ENCODE peak calls at places on chromosome 2, in five cellular contexts. W is MM.1S, X is ascending aorta, A is mucosa of descending colon, Y is OCI-LY7. S is an unnamed sample.
A peak's percentile ranks its signal among the peaks of the same experiment; 100 is the strongest.

GRCh38 chr2:178072383-178073301 is at the start of gene PDE11A:
- DNase-seq in W (peak; percentile 43), A (peak; percentile 91), X (peak; percentile 92), Y (no peak), S (peak; percentile 93)

GRCh38 chr2:241272298-241272721 is 43.2 kb downstream of the HDLBP start:
- DNase-seq in A (peak; percentile 40), Y (no peak), W (peak; percentile 28), X (peak; percentile 71), S (peak; percentile 61)

GRCh38 chr2:217437289-217437688 is 565.5 kb downstream of the TNS1 start:
- DNase-seq in A (no peak), Y (no peak), W (no peak), X (no peak), S (no peak)

GRCh38 chr2:176755537-176756135 is 457.0 kb upstream of the HNRNPA3 start:
- DNase-seq in X (no peak), A (no peak), W (no peak), Y (no peak), S (no peak)

GRCh38 chr2:63047534-63048281 is 2.9 kb upstream of the OTX1 start:
- DNase-seq in X (no peak), Y (no peak), W (no peak), A (no peak), S (no peak)

GRCh38 chr2:73993376-73993775 is 8.7 kb downstream of the TET3 start:
- DNase-seq in W (no peak), Y (no peak), A (no peak), X (no peak), S (no peak)

GRCh38 chr2:215505044-215505786 is 69.3 kb upstream of the FN1 start:
- DNase-seq in X (no peak), W (no peak), A (peak; percentile 44), Y (no peak), S (no peak)

GRCh38 chr2:40348665-40349064 is 103.2 kb downstream of the SLC8A1 start:
- DNase-seq in W (no peak), X (no peak), Y (no peak), A (no peak), S (no peak)

GRCh38 chr2:225512873-225513580 is 113.5 kb downstream of the NYAP2 start:
- DNase-seq in W (no peak), Y (no peak), A (no peak), X (no peak), S (no peak)

GRCh38 chr2:207163815-207164747 is 1.7 kb downstream of the KLF7 start:
- DNase-seq in Y (no peak), W (peak; percentile 28), X (peak; percentile 86), A (peak; percentile 38), S (peak; percentile 76)

GRCh38 chr2:38244306-38244705 is 132.8 kb downstream of the ATL2 start:
- DNase-seq in W (no peak), Y (no peak), X (no peak), A (no peak), S (no peak)

GRCh38 chr2:161586517-161587167 is 37.6 kb upstream of the SLC4A10 start:
- DNase-seq in Y (peak; percentile 26), A (no peak), X (no peak), W (no peak), S (no peak)

GRCh38 chr2:2114745-2115245 is 216.3 kb downstream of the MYT1L start:
- DNase-seq in W (no peak), A (no peak), Y (no peak), X (no peak), S (no peak)

GRCh38 chr2:240595381-240596079 is 9.0 kb downstream of the CAPN10 start:
- DNase-seq in Y (peak; percentile 43), X (peak; percentile 63), W (no peak), A (no peak), S (peak; percentile 53)

GRCh38 chr2:219022616-219023015 is 18.7 kb downstream of the CFAP65 start:
- DNase-seq in Y (no peak), X (no peak), W (no peak), A (no peak), S (no peak)

GRCh38 chr2:219022041-219022440 is 19.3 kb downstream of the CFAP65 start:
- DNase-seq in W (no peak), Y (no peak), A (no peak), X (no peak), S (no peak)

GRCh38 chr2:219023045-219023605 is 18.2 kb downstream of the CFAP65 start:
- DNase-seq in W (no peak), A (no peak), Y (no peak), X (no peak), S (peak; percentile 25)

GRCh38 chr2:219020604-219021365 is 20.5 kb downstream of the CFAP65 start:
- DNase-seq in A (no peak), Y (no peak), X (no peak), W (no peak), S (no peak)

DNA sequence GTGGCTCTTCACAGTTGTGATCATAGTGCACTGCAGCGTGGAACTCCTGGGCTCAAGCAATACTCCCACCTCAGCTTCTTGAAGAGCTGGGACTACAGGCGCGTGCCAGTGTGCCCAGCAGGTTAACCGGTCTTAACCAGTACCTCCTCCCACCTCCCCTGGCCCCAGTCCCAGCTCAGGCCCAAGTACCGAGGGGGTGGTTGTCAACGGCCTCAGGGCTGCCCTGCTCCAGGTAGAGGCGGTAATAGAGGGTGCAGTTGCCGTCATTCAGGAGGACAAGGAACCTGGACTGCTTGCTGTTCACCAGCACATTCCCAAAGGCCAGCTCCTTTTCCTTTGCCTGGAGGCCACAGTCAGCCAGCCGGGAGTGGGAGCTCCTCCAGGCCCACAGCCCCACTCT is 19.7 kb downstream of the CFAP65 start:
- DNase-seq in Y (no peak), W (no peak), A (no peak), X (no peak), S (peak; percentile 16)
- H3K4me1 ChIP-seq in Y (no peaks in the 10 kb centered on the region), W (no peaks in the 10 kb centered on the region), A (no peaks in the 10 kb centered on the region), X (no peaks in the 10 kb centered on the region), S (no peaks in the 10 kb centered on the region)

GRCh38 chr2:5834491-5834890 is 142.3 kb downstream of the SOX11 start:
- DNase-seq in Y (no peak), W (no peak), X (no peak), A (no peak), S (no peak)
- TF ChIP-seq CTCF in Y (no peak), W (no peak), X (no peak), A (no peak), S (no peak)

DNA sequence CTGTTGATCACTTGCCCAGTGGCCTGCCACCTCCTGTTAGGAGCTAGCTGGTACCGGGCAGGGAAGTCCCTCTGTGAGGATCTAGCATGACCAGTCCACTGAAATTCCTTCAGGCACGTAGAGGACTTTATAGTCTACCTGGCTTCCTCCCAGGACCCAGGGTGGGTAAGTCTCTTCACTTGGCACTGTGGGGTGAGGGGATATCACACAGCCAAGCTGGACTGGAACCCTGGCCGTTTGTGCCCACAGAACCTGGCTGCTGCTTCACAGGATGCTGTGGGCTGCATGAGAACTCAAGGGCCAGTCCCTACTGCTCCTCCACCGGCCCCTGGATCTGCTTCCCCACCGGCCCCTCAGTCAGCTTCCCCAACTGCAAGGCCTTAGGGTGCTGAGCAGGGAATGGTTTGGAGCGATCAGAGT is 35.8 kb downstream of the HS1BP3 start:
- DNase-seq in W (no peak), X (peak; percentile 48), A (no peak), Y (no peak), S (peak; percentile 44)
- H3K4me1 ChIP-seq in W (peaks cover 15% of the 10 kb centered on the region), X (peaks cover 55% of the 10 kb centered on the region), A (peaks cover 11% of the 10 kb centered on the region), Y (peaks cover 6% of the 10 kb centered on the region), S (no peaks in the 10 kb centered on the region)

DNA sequence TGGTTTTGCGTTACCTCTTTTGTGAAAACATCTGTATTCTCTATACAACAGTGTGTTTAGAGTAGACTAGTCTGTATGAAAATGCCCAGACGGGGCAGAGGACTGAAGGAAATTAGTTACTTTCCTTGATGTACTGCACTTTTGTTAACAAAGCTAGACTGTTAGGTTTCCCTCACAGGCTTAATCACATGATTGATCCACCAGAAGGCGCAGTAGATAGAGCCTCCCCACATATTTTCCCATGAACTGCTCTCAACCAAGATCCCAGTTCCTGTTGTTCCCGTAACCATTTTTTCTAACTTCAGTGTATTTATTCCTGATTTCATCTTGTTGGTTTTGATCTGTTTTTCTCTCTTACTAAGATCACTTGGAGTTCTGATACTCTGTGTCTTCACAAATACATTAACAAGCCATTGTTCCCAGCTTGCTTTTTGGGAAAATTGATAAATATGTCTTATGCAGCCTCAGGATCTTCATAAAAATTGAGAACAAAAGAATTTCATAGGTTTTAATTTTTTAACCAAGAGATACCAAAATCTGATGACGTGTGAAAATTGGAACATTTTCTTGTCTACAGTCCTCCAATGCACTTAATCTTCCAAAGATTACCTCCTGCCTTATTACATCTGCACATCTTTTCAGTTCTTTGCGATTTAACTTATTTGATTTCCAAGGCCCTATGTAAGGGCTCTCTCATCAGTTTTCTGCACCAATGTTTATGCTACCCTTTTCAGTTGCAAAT is 2.9 kb downstream of the MRPL35 start:
- DNase-seq in Y (no peak), X (no peak), W (no peak), A (no peak), S (no peak)
- TF ChIP-seq CTCF in Y (no peak), X (no peak), W (no peak), A (no peak), S (no peak)

DNA sequence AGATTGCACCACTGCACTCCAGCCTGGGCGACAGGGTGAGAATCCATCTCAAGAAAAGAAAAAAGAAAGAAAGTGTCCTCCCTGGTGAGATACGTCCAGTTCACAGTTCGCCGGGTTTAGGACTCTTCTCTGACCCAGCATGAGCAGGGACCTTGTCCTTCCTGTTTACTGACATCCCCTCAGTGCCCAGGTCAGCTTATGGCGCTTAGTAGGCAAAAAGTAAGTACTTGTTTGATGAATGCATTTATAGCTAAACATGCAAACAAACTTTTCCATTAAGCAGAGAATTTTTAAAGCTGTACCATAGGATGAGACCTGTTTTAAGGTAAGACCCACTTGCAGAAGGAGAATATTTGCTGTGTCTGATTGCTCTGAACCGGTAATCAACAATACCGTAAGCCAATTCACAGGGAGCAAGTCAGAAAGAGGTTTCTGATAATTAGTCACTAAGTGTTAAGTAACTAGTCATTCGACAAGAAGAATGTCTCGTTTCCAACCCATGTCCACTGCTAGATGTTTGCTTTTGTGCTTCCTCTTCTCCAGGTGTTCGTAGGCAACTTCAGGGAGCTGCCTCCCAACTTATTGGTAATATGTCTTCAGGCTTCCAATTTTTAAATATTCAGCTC is 40.0 kb downstream of the MOGAT1 start:
- DNase-seq in W (no peak), Y (no peak), X (no peak), A (no peak), S (no peak)
- H3K4me1 ChIP-seq in W (no peaks in the 10 kb centered on the region), Y (peaks cover 43% of the 10 kb centered on the region), X (peaks cover 3% of the 10 kb centered on the region), A (peaks cover 17% of the 10 kb centered on the region), S (no peaks in the 10 kb centered on the region)

DNA sequence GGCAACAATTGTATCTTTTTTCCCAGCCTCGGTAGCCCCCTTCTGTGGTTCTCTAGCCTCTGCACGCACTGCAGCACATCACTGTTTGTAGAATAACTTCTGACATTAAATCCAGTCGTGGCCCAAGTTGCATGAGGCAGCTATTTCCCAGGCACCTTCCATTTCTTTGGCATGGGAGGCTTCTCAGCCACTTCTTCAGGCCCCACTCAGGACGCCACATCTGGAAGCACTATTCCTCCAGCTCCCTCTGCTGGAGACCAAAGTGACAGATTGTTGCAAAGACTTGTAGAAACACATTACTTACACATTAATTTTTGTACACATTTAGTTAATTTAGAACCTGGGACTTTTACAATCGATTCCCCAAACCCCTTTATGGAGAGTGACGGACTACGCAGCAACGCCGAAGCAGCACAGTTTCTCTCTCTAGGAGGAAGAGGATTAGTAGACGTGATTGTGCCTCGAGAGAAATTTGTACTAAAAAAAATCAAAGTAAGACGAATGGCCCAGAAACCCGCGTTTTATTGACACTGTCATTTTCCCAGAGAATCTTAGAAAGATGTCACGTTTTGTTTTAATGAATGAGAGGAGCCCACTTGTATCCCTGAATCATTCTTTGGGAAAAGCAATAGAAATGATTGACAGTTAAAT is 57.8 kb upstream of the RGPD5 start:
- DNase-seq in X (peak; percentile 83), A (peak; percentile 81), W (peak; percentile 49), Y (peak; percentile 1), S (peak; percentile 32)
- TF ChIP-seq CTCF in X (peak; percentile 62), A (peak; percentile 36), W (peak; percentile 77), Y (peak; percentile 68), S (peak; percentile 67)

S was measured in Peyer's patch.